ENCODE peak calls at places on chromosomes 4 and X, in ten cellular contexts. K is lung, T is endodermal cell, U is fibroblast of lung, C is ovary, H is neuronal stem cell, R is tibial nerve, J is spleen, V is H9, N is SK-N-SH. L is an unnamed sample.

GRCh38 chr4:38315296-38315695 is 348.7 kb upstream of the KLF3 start:
- DNase-seq in K (no peak), T (no peak), U (peak; percentile 43), C (no peak), H (no peak), R (no peak), J (no peak), V (no peak), N (no peak), L (no peak)

GRCh38 chr4:134201216-134202098 is at the start of gene PABPC4L:
- DNase-seq in K (peak; percentile 40), T (peak; percentile 80), U (peak; percentile 81), C (peak; percentile 12), H (peak; percentile 42), R (peak; percentile 9), J (peak; percentile 63), V (peak; percentile 62), N (no peak), L (no peak)

GRCh38 chrX:140766024-140766611 is 56.6 kb downstream of the LINC00632 start:
- DNase-seq in K (peak; percentile 41), T (peak; percentile 84), U (peak; percentile 49), C (peak; percentile 15), H (peak; percentile 51), R (peak; percentile 25), J (no peak), V (peak; percentile 43), N (peak; percentile 61), L (no peak)

GRCh38 chr4:80362578-80363181 is 27.1 kb downstream of the CFAP299 start:
- DNase-seq in K (no peak), T (peak; percentile 89), U (peak; percentile 25), C (no peak), H (peak; percentile 41), R (no peak), J (peak; percentile 75), V (peak; percentile 65), N (peak; percentile 39), L (no peak)

GRCh38 chrX:129495941-129496340 is 27.3 kb downstream of the SMARCA1 start:
- DNase-seq in K (no peak), T (no peak), U (peak; percentile 60), C (no peak), H (no peak), R (no peak), J (no peak), V (no peak), N (no peak), L (no peak)

GRCh38 chr4:57424231-57424897 is 314.2 kb upstream of the IGFBP7 start:
- DNase-seq in K (no peak), T (no peak), U (peak; percentile 97), C (no peak), H (no peak), R (peak; percentile 23), J (no peak), V (no peak), N (no peak), L (no peak)

GRCh38 chr4:75243570-75243969 is 270.6 kb downstream of the RCHY1 start:
- DNase-seq in K (no peak), T (no peak), U (no peak), C (no peak), H (no peak), R (no peak), J (no peak), V (no peak), N (no peak), L (no peak)

GRCh38 chr4:39731908-39732307 is 34.0 kb downstream of the UBE2K start:
- DNase-seq in K (no peak), T (no peak), U (no peak), C (no peak), H (no peak), R (no peak), J (no peak), V (no peak), N (no peak), L (no peak)

GRCh38 chr4:73668806-73669205 is 48.6 kb upstream of the RASSF6 start:
- DNase-seq in K (no peak), T (no peak), U (peak; percentile 62), C (peak; percentile 12), H (no peak), R (no peak), J (no peak), V (no peak), N (no peak), L (no peak)

GRCh38 chr4:87938746-87939145 is 36.8 kb upstream of the SPP1 start:
- DNase-seq in K (no peak), T (no peak), U (no peak), C (no peak), H (no peak), R (no peak), J (no peak), V (no peak), N (no peak), L (no peak)

GRCh38 chrX:155966876-155967275 is 30.6 kb upstream of the IL9R start:
- DNase-seq in K (no peak), T (peak; percentile 62), U (no peak), C (no peak), H (no peak), R (no peak), J (no peak), V (peak; percentile 68), N (peak; percentile 65), L (no peak)

GRCh38 chr4:23373269-23373668 is 516.6 kb downstream of the PPARGC1A start:
- DNase-seq in K (peak; percentile 85), T (peak; percentile 71), U (peak; percentile 97), C (no peak), H (no peak), R (no peak), J (no peak), V (no peak), N (no peak), L (no peak)

GRCh38 chrX:87299563-87300160 is 217.9 kb upstream of the KLHL4 start:
- DNase-seq in K (no peak), T (no peak), U (peak; percentile 5), C (no peak), H (peak; percentile 1), R (no peak), J (no peak), V (no peak), N (no peak), L (no peak)

GRCh38 chrX:115713465-115713864 is 152.5 kb downstream of the PLS3 start:
- DNase-seq in K (no peak), T (no peak), U (no peak), C (no peak), H (no peak), R (no peak), J (no peak), V (no peak), N (no peak), L (no peak)

GRCh38 chr4:163556169-163556568 is 61.7 kb downstream of the TMA16 start:
- DNase-seq in K (no peak), T (no peak), U (no peak), C (no peak), H (no peak), R (no peak), J (no peak), V (no peak), N (no peak), L (no peak)
- H3K4me1 ChIP-seq in K (no peaks in the 10 kb centered on the region), T (no peaks in the 10 kb centered on the region), U (no peaks in the 10 kb centered on the region), C (no peaks in the 10 kb centered on the region), H (no peaks in the 10 kb centered on the region), R (peaks cover 9% of the 10 kb centered on the region), J (peaks cover 62% of the 10 kb centered on the region), V (no peaks in the 10 kb centered on the region), N (no peaks in the 10 kb centered on the region), L (no peaks in the 10 kb centered on the region)

DNA sequence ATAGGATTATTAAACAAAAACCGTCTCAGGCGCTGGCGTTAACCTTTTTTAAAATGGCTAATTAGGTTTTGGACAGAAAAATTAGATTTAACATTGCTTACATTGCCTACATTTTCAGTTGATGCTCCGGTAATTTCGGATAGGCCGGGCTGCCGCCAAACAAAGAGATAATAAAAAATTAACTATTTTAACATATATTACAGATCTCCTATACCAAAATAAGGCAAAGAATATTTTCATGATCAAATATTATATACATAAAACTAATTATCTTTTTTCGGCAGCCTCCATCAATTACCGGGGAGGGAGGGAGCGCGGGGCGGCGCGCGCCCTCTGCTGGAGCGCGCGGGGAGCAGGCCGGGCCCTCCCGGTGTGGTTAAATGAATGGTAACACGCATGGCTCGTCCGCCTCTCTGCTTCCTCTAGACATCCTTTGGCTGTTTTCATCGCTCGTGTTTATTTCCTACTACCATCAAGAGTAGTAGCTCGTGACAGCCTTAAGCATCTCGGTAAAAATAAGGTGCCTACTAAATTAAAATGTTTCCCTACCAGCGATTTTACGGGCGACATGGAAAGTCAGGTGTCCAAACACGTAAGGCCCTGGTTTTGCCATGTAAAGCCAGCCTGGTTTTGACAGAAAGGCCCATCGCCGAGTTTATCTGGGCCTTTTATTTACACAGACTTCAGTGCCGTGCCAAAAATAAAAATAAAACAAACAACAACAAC is 52.4 kb upstream of the TMEM33 start:
- DNase-seq in K (no peak), T (peak; percentile 80), U (peak; percentile 19), C (no peak), H (no peak), R (peak; percentile 21), J (peak; percentile 89), V (peak; percentile 48), N (peak; percentile 90), L (no peak)
- H3K27me3 ChIP-seq in K (peaks cover 6% of the 10 kb centered on the region), T (peaks cover 100% of the 10 kb centered on the region), U (peaks cover 48% of the 10 kb centered on the region), C (no peaks in the 10 kb centered on the region), H (peaks cover 47% of the 10 kb centered on the region), R (no peaks in the 10 kb centered on the region), J (peaks cover 48% of the 10 kb centered on the region), V (peaks cover 70% of the 10 kb centered on the region), N (peaks cover 52% of the 10 kb centered on the region), L (no peaks in the 10 kb centered on the region)

GRCh38 chr4:185837415-185838103 is 25.6 kb upstream of the SORBS2 start:
- DNase-seq in K (no peak), T (no peak), U (no peak), C (no peak), H (no peak), R (no peak), J (no peak), V (no peak), N (no peak), L (no peak)

GRCh38 chr4:185838514-185839203 is 26.7 kb upstream of the SORBS2 start:
- DNase-seq in K (no peak), T (no peak), U (no peak), C (no peak), H (no peak), R (no peak), J (no peak), V (no peak), N (no peak), L (no peak)

GRCh38 chr4:185839204-185839712 is 27.3 kb upstream of the SORBS2 start:
- DNase-seq in K (no peak), T (peak; percentile 93), U (peak; percentile 97), C (peak; percentile 58), H (peak; percentile 71), R (peak; percentile 41), J (no peak), V (peak; percentile 90), N (no peak), L (no peak)

GRCh38 chr4:185836268-185837084 is 24.5 kb upstream of the SORBS2 start:
- DNase-seq in K (no peak), T (no peak), U (no peak), C (no peak), H (no peak), R (no peak), J (no peak), V (no peak), N (no peak), L (no peak)

GRCh38 chr4:185838104-185838452 is 26.1 kb upstream of the SORBS2 start:
- DNase-seq in K (no peak), T (peak; percentile 78), U (no peak), C (no peak), H (no peak), R (no peak), J (no peak), V (peak; percentile 76), N (no peak), L (no peak)
- H3K4me1 ChIP-seq in K (peaks cover 17% of the 10 kb centered on the region), T (peaks cover 19% of the 10 kb centered on the region), U (peaks cover 19% of the 10 kb centered on the region), C (peaks cover 9% of the 10 kb centered on the region), H (peaks cover 28% of the 10 kb centered on the region), R (peaks cover 17% of the 10 kb centered on the region), J (peaks cover 11% of the 10 kb centered on the region), V (peaks cover 26% of the 10 kb centered on the region), N (peaks cover 15% of the 10 kb centered on the region), L (peaks cover 35% of the 10 kb centered on the region)

GRCh38 chrX:26762253-26762652 is 546.3 kb downstream of the MAGEB5 start:
- DNase-seq in K (no peak), T (no peak), U (no peak), C (no peak), H (no peak), R (no peak), J (no peak), V (no peak), N (no peak), L (no peak)
- H3K27me3 ChIP-seq in K (no peaks in the 10 kb centered on the region), T (no peaks in the 10 kb centered on the region), U (no peaks in the 10 kb centered on the region), C (no peaks in the 10 kb centered on the region), H (no peaks in the 10 kb centered on the region), R (no peaks in the 10 kb centered on the region), J (no peaks in the 10 kb centered on the region), V (no peaks in the 10 kb centered on the region), N (no peaks in the 10 kb centered on the region), L (no peaks in the 10 kb centered on the region)